ENCODE peak calls at places on chromosomes 6 and 20, in six cellular contexts. U is putamen; D is effector memory CD4-positive, alpha-beta T cell; E is GM10248; Z is AG08396; K is AG10803. S is an unnamed sample.

GRCh38 chr6:142510217-142510616 is 208.4 kb downstream of the ADGRG6 start:
- DNase-seq in E (no peak), U (no peak), Z (no peak), K (no peak), D (no peak), S (no peak)

GRCh38 chr20:41136695-41137411 is 490 bp upstream of the PLCG1 start:
- DNase-seq in K (peak), D (peak), Z (peak), E (peak), U (peak), S (peak)

GRCh38 chr20:60219984-60220540 is 261.8 kb downstream of the CDH26 start:
- DNase-seq in E (no peak), D (no peak), U (no peak), Z (no peak), K (peak), S (no peak)

GRCh38 chr6:120198033-120198432 is 848.5 kb upstream of the MAN1A1 start:
- DNase-seq in Z (no peak), E (no peak), D (no peak), K (peak), U (no peak), S (no peak)

GRCh38 chr6:1286972-1287600 is 24.8 kb upstream of the FOXQ1 start:
- DNase-seq in E (no peak), K (peak), D (no peak), U (no peak), Z (peak), S (no peak)

GRCh38 chr6:44730771-44731391 is 343.4 kb downstream of the CDC5L start:
- DNase-seq in D (no peak), Z (peak), K (peak), U (no peak), E (no peak), S (no peak)

GRCh38 chr6:121791396-121792315 is 356.2 kb downstream of the GJA1 start:
- DNase-seq in Z (no peak), E (no peak), U (no peak), K (peak), D (no peak), S (no peak)

GRCh38 chr20:23228912-23229311 is 121.7 kb upstream of the NXT1 start:
- DNase-seq in Z (peak), E (no peak), D (no peak), U (no peak), K (peak), S (no peak)

GRCh38 chr20:41365785-41366545 is 653 bp downstream of the EMILIN3 start:
- DNase-seq in E (no peak), U (no peak), Z (no peak), D (no peak), K (no peak), S (no peak)

GRCh38 chr6:122381494-122382083 is 17.9 kb upstream of the HSF2 start:
- DNase-seq in Z (peak), D (peak), K (peak), U (peak), E (peak), S (peak)

GRCh38 chr20:58372836-58373235 is 16.2 kb upstream of the VAPB start:
- DNase-seq in D (no peak), K (no peak), Z (no peak), E (no peak), U (no peak), S (no peak)

GRCh38 chr6:116255246-116255800 is 1.4 kb upstream of the TSPYL4 start:
- DNase-seq in K (peak), U (no peak), E (no peak), D (no peak), Z (no peak), S (no peak)

GRCh38 chr6:117531346-117531745 is 48.9 kb downstream of the DCBLD1 start:
- DNase-seq in K (peak), Z (no peak), U (no peak), E (no peak), D (no peak), S (no peak)

GRCh38 chr20:32808438-32808837 is 11.3 kb upstream of the MAPRE1 start:
- DNase-seq in Z (no peak), D (no peak), U (no peak), E (no peak), K (no peak), S (no peak)

GRCh38 chr6:13765570-13765969 is 48.8 kb downstream of the MCUR1 start:
- DNase-seq in E (no peak), U (no peak), Z (no peak), D (no peak), K (peak), S (no peak)

GRCh38 chr6:119170427-119171407 is 92.3 kb upstream of the FAM184A start:
- DNase-seq in Z (no peak), K (peak), D (no peak), E (no peak), U (no peak), S (no peak)

GRCh38 chr20:23235173-23236027 is 115.2 kb upstream of the NXT1 start:
- DNase-seq in E (peak), U (peak), K (peak), D (no peak), Z (peak), S (peak)

GRCh38 chr6:55794136-55794812 is 81.1 kb downstream of the BMP5 start:
- DNase-seq in D (no peak), K (peak), U (no peak), E (no peak), Z (no peak), S (no peak)

GRCh38 chr20:34334654-34335407 is 28.2 kb upstream of the ITCH start:
- DNase-seq in E (no peak), Z (no peak), U (peak), K (no peak), D (no peak), S (no peak)

GRCh38 chr20:37234254-37234581 is 27.4 kb downstream of the GHRH start:
- DNase-seq in K (no peak), Z (no peak), U (no peak), D (no peak), E (no peak), S (no peak)

GRCh38 chr20:61757678-61758555 is 307.8 kb downstream of the TAF4 start:
- DNase-seq in K (peak), D (no peak), Z (no peak), E (no peak), U (no peak), S (no peak)

GRCh38 chr6:36386495-36387439 is 702 bp downstream of the ETV7 start:
- DNase-seq in E (peak), K (peak), D (no peak), U (no peak), Z (peak), S (no peak)

GRCh38 chr20:37108676-37109075 is 12.9 kb upstream of the RBL1 start:
- DNase-seq in Z (no peak), E (no peak), D (no peak), K (no peak), U (no peak), S (no peak)

GRCh38 chr6:164109770-164110140 is 695.2 kb downstream of the QKI start:
- DNase-seq in D (no peak), K (peak), U (no peak), E (no peak), Z (peak), S (no peak)

GRCh38 chr6:3001773-3002293 is 2.1 kb downstream of the NQO2 start:
- DNase-seq in K (peak), E (peak), D (no peak), Z (peak), U (peak), S (no peak)